ENCODE peak calls at places on chromosomes 5 and 9, in five cellular contexts. L, S, N, Q and J are unnamed samples.

GRCh38 chr9:15373881-15374280 is 48.8 kb upstream of the SNAPC3 start:
- DNase-seq in N (no peak), L (no peak), S (no peak), Q (no peak), J (no peak)

GRCh38 chr9:112323378-112323854 is 10.0 kb downstream of the PTBP3 start:
- DNase-seq in N (no peak), L (no peak), S (no peak), Q (no peak), J (no peak)

GRCh38 chr5:8906303-8906967 is 639.4 kb downstream of the SEMA5A start:
- DNase-seq in Q (no peak), L (no peak), N (no peak), S (no peak), J (no peak)

GRCh38 chr5:119458911-119459632 is 6.8 kb downstream of the HSD17B4 start:
- DNase-seq in L (no peak), S (no peak), N (no peak), Q (no peak), J (peak; percentile 31)

GRCh38 chr5:128021411-128021810 is 62.2 kb upstream of the SLC12A2 start:
- DNase-seq in N (no peak), S (no peak), L (no peak), Q (no peak), J (no peak)

GRCh38 chr5:44663991-44664710 is 144.6 kb upstream of the MRPS30 start:
- DNase-seq in L (no peak), S (no peak), N (no peak), Q (no peak), J (no peak)

GRCh38 chr9:22211588-22212360 is 202.7 kb upstream of the CDKN2B start:
- DNase-seq in S (no peak), N (peak; percentile 92), L (peak; percentile 69), Q (peak; percentile 70), J (no peak)

GRCh38 chr5:1725641-1726468 is 73.8 kb downstream of the MRPL36 start:
- DNase-seq in Q (no peak), N (no peak), S (no peak), L (no peak), J (no peak)

GRCh38 chr5:98517967-98518366 is 255.5 kb upstream of the RGMB start:
- DNase-seq in S (no peak), N (no peak), L (no peak), Q (no peak), J (no peak)

GRCh38 chr5:100909034-100909433 is 6.0 kb upstream of the ST8SIA4 start:
- DNase-seq in L (no peak), S (no peak), N (no peak), Q (no peak), J (no peak)

GRCh38 chr5:175772747-175773533 is 98.4 kb upstream of the CPLX2 start:
- DNase-seq in L (no peak), Q (no peak), N (no peak), S (no peak), J (no peak)

GRCh38 chr5:81326554-81326953 is 25.2 kb downstream of the ZCCHC9 start:
- DNase-seq in S (no peak), N (no peak), L (no peak), Q (no peak), J (no peak)

GRCh38 chr9:36029765-36030528 is 6.8 kb upstream of the RECK start:
- DNase-seq in N (no peak), L (no peak), S (no peak), Q (no peak), J (peak; percentile 68)

GRCh38 chr9:86795861-86796497 is 151.3 kb downstream of the GAS1 start:
- DNase-seq in S (no peak), L (no peak), N (no peak), Q (no peak), J (no peak)

GRCh38 chr9:105958587-105958986 is 264.2 kb downstream of the TMEM38B start:
- DNase-seq in L (no peak), S (no peak), N (no peak), Q (no peak), J (no peak)

GRCh38 chr9:35340046-35340445 is 149.9 kb upstream of the RUSC2 start:
- DNase-seq in L (no peak), S (no peak), Q (no peak), N (no peak), J (no peak)

GRCh38 chr5:124252094-124252750 is 494.2 kb downstream of the ZNF608 start:
- DNase-seq in N (no peak), Q (no peak), L (no peak), S (no peak), J (no peak)

GRCh38 chr5:33321026-33321425 is 119.7 kb upstream of the TARS1 start:
- DNase-seq in S (no peak), L (no peak), N (peak; percentile 98), Q (no peak), J (no peak)

GRCh38 chr9:91944711-91945110 is 5.3 kb downstream of the ROR2 start:
- DNase-seq in Q (no peak), L (no peak), S (no peak), N (no peak), J (no peak)

GRCh38 chr9:91943447-91943846 is 6.6 kb downstream of the ROR2 start:
- DNase-seq in Q (no peak), L (no peak), S (no peak), N (no peak), J (no peak)

GRCh38 chr9:91945277-91946074 is 4.6 kb downstream of the ROR2 start:
- DNase-seq in L (no peak), S (no peak), Q (no peak), N (no peak), J (peak; percentile 22)

GRCh38 chr9:91946196-91946595 is 3.8 kb downstream of the ROR2 start:
- DNase-seq in N (no peak), Q (no peak), L (no peak), S (no peak), J (no peak)

DNA sequence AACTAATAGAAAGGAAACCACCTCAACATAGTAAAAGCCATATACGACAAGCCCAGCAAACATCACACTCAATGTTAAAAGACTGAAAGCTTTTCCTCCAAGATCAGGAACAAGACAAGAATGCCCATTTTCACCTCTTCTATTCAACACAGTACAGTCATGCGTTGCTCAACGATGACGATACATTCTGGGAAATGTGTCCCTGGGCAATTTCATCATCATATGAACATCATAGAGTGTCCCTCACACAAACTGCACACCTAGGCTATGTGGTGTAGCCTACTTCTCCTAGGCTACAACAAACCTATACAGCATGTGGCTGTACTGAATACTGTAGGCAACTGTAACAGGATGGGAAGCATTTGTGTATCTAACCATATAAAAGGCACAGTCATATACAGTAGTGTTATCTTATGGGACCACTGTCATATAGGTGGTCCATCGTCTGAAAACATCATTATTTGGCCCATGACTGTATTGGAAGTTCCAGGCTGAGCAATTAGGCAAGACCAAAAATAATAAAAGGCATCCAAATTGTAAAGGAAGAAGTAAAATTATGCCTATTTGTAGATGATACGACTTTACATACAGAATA is 6.1 kb downstream of the ROR2 start:
- DNase-seq in S (no peak), L (no peak), Q (no peak), N (no peak), J (peak; percentile 22)
- TF ChIP-seq MYC in S (no peak), L (no peak), Q (no peak), N (no peak), J (no peak)

DNA sequence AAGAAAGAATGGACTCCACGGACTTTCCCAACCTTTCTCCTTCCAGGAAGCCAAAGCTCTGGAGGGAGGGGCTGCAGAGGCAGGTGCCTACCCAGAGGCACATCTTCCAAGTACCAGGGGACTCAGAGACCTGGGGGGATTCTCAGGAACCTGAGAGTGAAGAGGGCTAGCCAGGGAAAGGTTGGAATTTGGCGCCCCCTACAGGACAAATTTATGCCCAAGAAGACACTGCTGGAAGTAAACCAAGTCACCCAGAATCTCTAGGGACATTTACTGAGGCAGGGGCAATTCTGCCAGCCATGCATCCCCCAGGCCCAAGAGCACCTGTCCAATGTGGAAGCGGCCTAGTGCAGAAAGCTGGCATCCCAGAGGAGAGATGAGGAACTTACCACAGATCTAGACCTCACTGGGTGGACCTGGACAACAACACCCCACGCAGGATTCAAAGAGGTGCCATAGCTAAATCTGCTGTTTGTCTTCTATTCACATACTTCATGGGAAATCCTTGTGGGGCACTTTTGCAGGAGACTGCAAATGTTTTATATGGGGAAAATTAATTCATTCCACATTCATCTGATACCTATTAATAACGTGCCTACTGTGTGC is 25.9 kb upstream of the IDNK start:
- DNase-seq in S (no peak), L (peak; percentile 42), Q (no peak), N (peak; percentile 31), J (peak; percentile 54)
- TF ChIP-seq CTCF in S (peak; percentile 78), L (peak; percentile 69), Q (peak; percentile 69), N (peak; percentile 72), J (peak; percentile 67)

DNA sequence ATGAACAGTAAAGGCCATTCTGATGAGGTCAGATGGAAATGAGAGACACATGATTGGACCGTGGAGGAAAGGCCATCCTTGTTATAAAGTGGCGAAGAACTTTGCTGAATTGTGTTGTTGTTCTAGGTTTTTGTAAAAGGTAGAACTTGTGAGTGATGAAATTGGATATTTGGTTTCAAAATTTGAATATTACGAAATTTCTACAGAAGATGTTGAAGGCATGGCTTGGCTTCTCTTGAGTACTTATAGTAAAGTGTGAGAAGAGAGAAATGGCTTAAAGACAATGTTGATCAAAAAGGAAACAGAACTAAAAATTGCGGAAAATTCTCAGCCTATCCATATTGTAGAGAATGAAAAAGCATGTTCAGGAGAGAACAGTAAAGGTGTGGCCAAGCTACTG is 166.6 kb upstream of the S1PR3 start:
- DNase-seq in L (no peak), S (no peak), N (no peak), Q (no peak), J (peak; percentile 34)
- TF ChIP-seq MYC in L (no peak), S (no peak), N (no peak), Q (no peak), J (no peak)

DNA sequence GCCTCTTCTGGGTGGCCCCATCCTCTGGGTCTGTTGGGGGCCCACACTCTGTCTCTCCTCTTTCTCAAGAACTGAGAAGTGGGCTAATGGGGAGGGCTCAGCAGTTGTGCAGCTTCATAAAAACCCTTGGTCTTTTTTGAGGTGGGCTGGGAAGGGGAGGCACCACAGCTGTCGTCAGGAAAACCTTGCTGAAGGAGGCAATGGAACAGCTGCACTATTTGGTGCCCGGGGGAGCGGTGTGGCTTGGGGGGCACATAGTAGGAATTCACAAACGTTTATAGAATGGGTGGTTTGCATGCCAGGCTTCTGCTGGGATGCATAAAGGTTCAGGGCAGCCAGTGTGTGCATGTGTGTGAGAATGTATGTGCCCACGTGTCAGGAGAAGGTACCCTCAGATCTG is 3.2 kb upstream of the IER5L start:
- DNase-seq in N (no peak), Q (no peak), L (no peak), S (no peak), J (no peak)
- TF ChIP-seq CTCF in N (no peak), Q (no peak), L (no peak), S (no peak), J (no peak)

GRCh38 chr5:87393331-87393730 is 19.4 kb downstream of the CCNH start:
- DNase-seq in Q (no peak), S (no peak), L (no peak), N (peak; percentile 79), J (no peak)
- TF ChIP-seq MYC in Q (no peak), S (no peak), L (no peak), N (no peak), J (no peak)

GRCh38 chr9:20550326-20550725 is 72.0 kb downstream of the MLLT3 start:
- DNase-seq in Q (no peak), L (no peak), N (no peak), S (no peak), J (no peak)

GRCh38 chr9:20553750-20554149 is 68.5 kb downstream of the MLLT3 start:
- DNase-seq in S (no peak), L (no peak), N (peak; percentile 9), Q (no peak), J (no peak)

GRCh38 chr9:20551236-20551635 is 71.1 kb downstream of the MLLT3 start:
- DNase-seq in N (no peak), Q (peak; percentile 24), L (no peak), S (no peak), J (no peak)

GRCh38 chr9:20551835-20552234 is 70.5 kb downstream of the MLLT3 start:
- DNase-seq in N (no peak), Q (no peak), S (peak; percentile 38), L (no peak), J (no peak)

GRCh38 chr9:20552874-20553624 is 69.2 kb downstream of the MLLT3 start:
- DNase-seq in Q (peak; percentile 9), L (no peak), N (peak; percentile 20), S (peak; percentile 38), J (no peak)
- TF ChIP-seq CTCF in Q (no peak), L (peak; percentile 53), N (no peak), S (no peak), J (no peak)